ENCODE peak calls at places on chromosome 16, in five cellular contexts. O is globus pallidus, K is SW480, X is SK-N-MC, F is T-helper 2 cell. Q is an unnamed sample.

GRCh38 chr16:11133344-11133921 is 122.6 kb downstream of the SOCS1 start:
- DNase-seq in O (peak), K (peak), X (no peak), F (no peak), Q (peak)

GRCh38 chr16:31148896-31149295 is 970 bp downstream of the PRSS36 start:
- DNase-seq in O (no peak), K (no peak), X (no peak), F (no peak), Q (no peak)

GRCh38 chr16:47523342-47524006 is 62.3 kb downstream of the PHKB start:
- DNase-seq in O (peak), K (no peak), X (no peak), F (peak), Q (no peak)

GRCh38 chr16:29315046-29315445 is 91.5 kb downstream of the NPIPB11 start:
- DNase-seq in O (no peak), K (no peak), X (no peak), F (no peak), Q (no peak)

GRCh38 chr16:87487361-87487924 is 5.4 kb downstream of the ZCCHC14 start:
- DNase-seq in O (no peak), K (peak), X (no peak), F (no peak), Q (no peak)

GRCh38 chr16:84916850-84917249 is 94.5 kb downstream of the ZDHHC7 start:
- DNase-seq in O (no peak), K (no peak), X (no peak), F (no peak), Q (no peak)

GRCh38 chr16:21260870-21261791 is 17.0 kb downstream of the CRYM start:
- DNase-seq in O (no peak), K (peak), X (no peak), F (no peak), Q (peak)

GRCh38 chr16:88820335-88821025 is 8.8 kb upstream of the APRT start:
- DNase-seq in O (no peak), K (no peak), X (no peak), F (no peak), Q (no peak)

GRCh38 chr16:30567160-30567990 is 4.1 kb downstream of the ZNF688 start:
- DNase-seq in O (no peak), K (no peak), X (no peak), F (peak), Q (no peak)